ENCODE peak calls at places on chromosome 3, in five cellular contexts. One of them, this sample, is unnamed.

GRCh38 chr3:17491601-17492000 is 250.8 kb downstream of the TBC1D5 start:
- DNase-seq in heart right ventricle: no peak
- DNase-seq in pancreas: no peak
- DNase-seq in endothelial cell of umbilical vein: peak
- DNase-seq in right cardiac atrium: no peak
- DNase-seq in this sample: no peak

GRCh38 chr3:63976166-63976861 is 47.0 kb downstream of the PSMD6 start:
- DNase-seq in heart right ventricle: no peak
- DNase-seq in pancreas: no peak
- DNase-seq in endothelial cell of umbilical vein: no peak
- DNase-seq in right cardiac atrium: no peak
- DNase-seq in this sample: no peak

GRCh38 chr3:30689202-30689641 is 82.8 kb downstream of the TGFBR2 start:
- DNase-seq in heart right ventricle: no peak
- DNase-seq in pancreas: peak
- DNase-seq in endothelial cell of umbilical vein: peak
- DNase-seq in right cardiac atrium: peak
- DNase-seq in this sample: no peak

GRCh38 chr3:37974121-37974927 is 16.3 kb upstream of the VILL start:
- DNase-seq in heart right ventricle: peak
- DNase-seq in pancreas: peak
- DNase-seq in endothelial cell of umbilical vein: peak
- DNase-seq in right cardiac atrium: peak
- DNase-seq in this sample: peak

GRCh38 chr3:194134231-194134756 is 1.7 kb upstream of the HES1 start:
- DNase-seq in heart right ventricle: no peak
- DNase-seq in pancreas: no peak
- DNase-seq in endothelial cell of umbilical vein: no peak
- DNase-seq in right cardiac atrium: peak
- DNase-seq in this sample: no peak

GRCh38 chr3:190517696-190518095 is 3.8 kb downstream of the IL1RAP start:
- DNase-seq in heart right ventricle: no peak
- DNase-seq in pancreas: no peak
- DNase-seq in endothelial cell of umbilical vein: no peak
- DNase-seq in right cardiac atrium: no peak
- DNase-seq in this sample: no peak

GRCh38 chr3:31448035-31448881 is 84.5 kb upstream of the STT3B start:
- DNase-seq in heart right ventricle: no peak
- DNase-seq in pancreas: no peak
- DNase-seq in endothelial cell of umbilical vein: peak
- DNase-seq in right cardiac atrium: no peak
- DNase-seq in this sample: no peak

GRCh38 chr3:122305818-122306621 is 19.0 kb upstream of the CSTA start:
- DNase-seq in heart right ventricle: no peak
- DNase-seq in pancreas: peak
- DNase-seq in endothelial cell of umbilical vein: no peak
- DNase-seq in right cardiac atrium: no peak
- DNase-seq in this sample: no peak

GRCh38 chr3:41288785-41289184 is 89.5 kb downstream of the CTNNB1 start:
- DNase-seq in heart right ventricle: no peak
- DNase-seq in pancreas: no peak
- DNase-seq in endothelial cell of umbilical vein: no peak
- DNase-seq in right cardiac atrium: no peak
- DNase-seq in this sample: no peak

GRCh38 chr3:146454796-146455195 is 14.6 kb downstream of the PLSCR2 start:
- DNase-seq in heart right ventricle: no peak
- DNase-seq in pancreas: no peak
- DNase-seq in endothelial cell of umbilical vein: no peak
- DNase-seq in right cardiac atrium: no peak
- DNase-seq in this sample: no peak

DNA sequence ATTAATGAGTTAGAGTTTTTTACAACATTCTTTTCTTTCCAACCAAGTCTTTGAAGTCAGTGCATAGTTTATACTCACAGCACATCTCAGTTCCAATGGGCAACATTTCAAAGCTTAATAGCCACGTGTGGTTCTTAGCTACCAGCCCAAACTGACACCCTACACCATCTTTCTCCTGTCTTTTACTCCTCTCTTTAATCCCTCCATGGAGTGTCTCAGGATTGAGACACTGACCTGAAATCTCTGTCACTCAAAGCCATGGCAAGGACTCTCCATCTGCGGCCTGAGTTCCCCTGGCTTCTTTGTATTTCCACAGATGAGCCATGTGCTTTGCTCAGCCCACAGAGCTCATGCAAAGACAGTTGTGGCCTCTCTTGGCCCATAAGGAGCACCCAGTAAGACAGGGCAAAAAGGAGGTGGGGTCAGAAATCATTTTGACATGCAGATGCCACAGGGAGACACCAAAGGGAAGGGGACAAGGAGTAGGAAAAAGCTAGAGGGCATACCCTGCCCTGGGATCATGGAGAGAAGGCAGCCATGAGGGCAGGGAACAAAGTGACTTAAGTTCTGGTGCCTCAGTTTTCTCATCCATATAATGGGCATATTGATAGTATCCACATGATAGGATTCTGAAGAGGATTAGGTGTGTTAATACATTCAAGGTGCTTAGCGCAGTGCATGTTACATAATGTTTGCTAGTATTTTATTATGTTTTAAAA is 493.6 kb upstream of the PROK2 start:
- DNase-seq in heart right ventricle: no peak
- DNase-seq in pancreas: no peak
- DNase-seq in endothelial cell of umbilical vein: no peak
- DNase-seq in right cardiac atrium: no peak
- DNase-seq in this sample: no peak
- H3K27ac ChIP-seq in heart right ventricle: no peak
- H3K27ac ChIP-seq in pancreas: no peak
- H3K27ac ChIP-seq in endothelial cell of umbilical vein: no peak
- H3K27ac ChIP-seq in right cardiac atrium: no peak
- H3K27ac ChIP-seq in this sample: no peak

DNA sequence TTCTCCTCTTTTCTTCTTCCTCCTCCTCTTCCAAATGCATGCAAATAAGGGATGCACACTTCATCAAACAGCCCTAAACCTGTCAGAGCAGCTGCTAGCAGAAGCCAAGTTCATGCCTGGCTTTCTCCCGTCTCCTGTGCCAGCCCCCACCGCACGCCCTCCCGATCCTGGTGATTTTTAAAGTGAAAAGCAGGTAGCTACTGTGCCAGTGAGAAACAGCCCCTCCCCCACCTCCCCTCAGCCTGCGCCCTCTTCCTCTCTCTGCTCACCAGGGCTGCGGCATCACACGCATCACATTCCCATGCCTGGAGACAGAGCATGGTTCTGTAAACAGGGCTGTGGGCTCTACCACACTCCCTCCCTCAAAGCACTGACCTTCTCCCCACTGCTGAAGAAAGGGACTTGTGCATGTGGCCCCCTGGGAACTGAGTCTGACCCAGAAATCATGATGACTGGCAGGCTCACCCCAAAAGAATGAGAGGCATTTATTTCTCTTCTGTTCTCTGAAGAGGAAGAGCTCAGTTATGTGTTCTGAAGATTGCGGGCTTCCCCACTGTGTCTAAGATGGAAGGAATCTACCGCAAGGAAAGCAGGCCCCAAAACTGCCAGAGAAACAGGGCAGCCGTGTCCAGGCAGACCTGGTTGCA is 14.6 kb upstream of the SLC6A1 start:
- DNase-seq in heart right ventricle: no peak
- DNase-seq in pancreas: no peak
- DNase-seq in endothelial cell of umbilical vein: no peak
- DNase-seq in right cardiac atrium: no peak
- DNase-seq in this sample: peak
- H3K27ac ChIP-seq in heart right ventricle: no peak
- H3K27ac ChIP-seq in pancreas: no peak
- H3K27ac ChIP-seq in endothelial cell of umbilical vein: no peak
- H3K27ac ChIP-seq in right cardiac atrium: no peak
- H3K27ac ChIP-seq in this sample: peak

GRCh38 chr3:196778755-196779154 is 39.1 kb downstream of the PAK2 start:
- DNase-seq in heart right ventricle: no peak
- DNase-seq in pancreas: no peak
- DNase-seq in endothelial cell of umbilical vein: peak
- DNase-seq in right cardiac atrium: no peak
- DNase-seq in this sample: no peak
- H3K27ac ChIP-seq in heart right ventricle: no peak
- H3K27ac ChIP-seq in pancreas: no peak
- H3K27ac ChIP-seq in endothelial cell of umbilical vein: no peak
- H3K27ac ChIP-seq in right cardiac atrium: no peak
- H3K27ac ChIP-seq in this sample: no peak

DNA sequence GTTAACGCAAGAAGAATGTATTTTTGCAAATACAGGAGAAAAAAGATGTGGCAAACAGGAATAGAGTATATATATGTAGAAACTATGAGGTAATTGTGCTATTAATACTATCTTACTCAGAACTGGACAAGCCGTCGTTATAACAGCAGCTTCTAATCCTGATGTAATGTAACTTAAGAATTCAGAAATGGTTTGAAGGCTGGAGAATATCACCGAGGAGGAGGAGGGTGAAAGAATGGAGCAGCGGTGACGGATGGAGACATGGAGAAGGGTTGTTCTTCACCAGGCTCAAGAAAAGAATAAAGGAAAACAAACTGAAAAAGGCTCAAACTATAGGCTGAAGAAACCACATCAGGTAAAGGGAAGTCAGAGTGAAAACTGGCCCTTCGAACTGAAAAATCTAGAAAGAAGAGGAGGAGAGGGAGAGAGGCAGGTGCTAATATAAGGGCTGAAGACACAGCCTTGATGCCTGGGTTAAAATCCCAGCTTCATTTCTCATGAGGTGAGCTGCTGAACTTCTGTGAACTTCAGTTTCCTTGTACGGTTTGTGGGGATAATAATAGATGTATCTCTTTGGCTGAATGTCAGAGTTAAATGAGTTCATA is 44.0 kb downstream of the GOLIM4 start:
- DNase-seq in heart right ventricle: no peak
- DNase-seq in pancreas: no peak
- DNase-seq in endothelial cell of umbilical vein: no peak
- DNase-seq in right cardiac atrium: no peak
- DNase-seq in this sample: no peak
- H3K27ac ChIP-seq in heart right ventricle: peak
- H3K27ac ChIP-seq in pancreas: no peak
- H3K27ac ChIP-seq in endothelial cell of umbilical vein: no peak
- H3K27ac ChIP-seq in right cardiac atrium: peak
- H3K27ac ChIP-seq in this sample: no peak

DNA sequence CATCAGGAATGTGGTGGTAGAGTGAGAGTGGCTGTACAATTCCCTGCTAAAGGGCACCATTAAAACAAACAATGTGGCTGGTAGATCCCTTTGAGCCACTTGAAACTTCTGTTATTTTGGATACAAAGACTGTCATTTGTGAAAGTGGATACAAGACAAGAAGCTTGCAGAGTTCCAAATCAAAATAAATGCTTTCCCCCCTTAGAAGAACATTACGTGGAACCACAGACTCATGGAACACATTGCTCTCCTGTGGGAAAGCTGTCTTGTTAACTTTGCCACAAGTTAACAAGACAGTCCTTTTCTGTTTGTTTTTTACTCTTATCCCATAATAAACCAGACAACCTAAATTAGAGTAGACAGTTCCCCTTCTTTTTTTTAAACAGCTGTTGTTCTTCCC is 255.4 kb upstream of the UBE2E2 start:
- DNase-seq in heart right ventricle: no peak
- DNase-seq in pancreas: no peak
- DNase-seq in endothelial cell of umbilical vein: no peak
- DNase-seq in right cardiac atrium: no peak
- DNase-seq in this sample: no peak
- H3K27ac ChIP-seq in heart right ventricle: no peak
- H3K27ac ChIP-seq in pancreas: no peak
- H3K27ac ChIP-seq in endothelial cell of umbilical vein: no peak
- H3K27ac ChIP-seq in right cardiac atrium: no peak
- H3K27ac ChIP-seq in this sample: no peak

GRCh38 chr3:58052373-58053273 is 44.4 kb downstream of the FLNB start:
- DNase-seq in heart right ventricle: peak
- DNase-seq in pancreas: peak
- DNase-seq in endothelial cell of umbilical vein: peak
- DNase-seq in right cardiac atrium: peak
- DNase-seq in this sample: peak
- H3K27ac ChIP-seq in heart right ventricle: peak
- H3K27ac ChIP-seq in pancreas: peak
- H3K27ac ChIP-seq in endothelial cell of umbilical vein: peak
- H3K27ac ChIP-seq in right cardiac atrium: peak
- H3K27ac ChIP-seq in this sample: no peak

GRCh38 chr3:72247645-72248388 is 462.9 kb upstream of the PROK2 start:
- DNase-seq in heart right ventricle: no peak
- DNase-seq in pancreas: no peak
- DNase-seq in endothelial cell of umbilical vein: no peak
- DNase-seq in right cardiac atrium: no peak
- DNase-seq in this sample: peak
- H3K27ac ChIP-seq in heart right ventricle: no peak
- H3K27ac ChIP-seq in pancreas: no peak
- H3K27ac ChIP-seq in endothelial cell of umbilical vein: no peak
- H3K27ac ChIP-seq in right cardiac atrium: no peak
- H3K27ac ChIP-seq in this sample: peak

GRCh38 chr3:66490214-66490613 is 10.6 kb downstream of the LRIG1 start:
- DNase-seq in heart right ventricle: no peak
- DNase-seq in pancreas: no peak
- DNase-seq in endothelial cell of umbilical vein: peak
- DNase-seq in right cardiac atrium: no peak
- DNase-seq in this sample: no peak
- H3K27ac ChIP-seq in heart right ventricle: peak
- H3K27ac ChIP-seq in pancreas: peak
- H3K27ac ChIP-seq in endothelial cell of umbilical vein: no peak
- H3K27ac ChIP-seq in right cardiac atrium: no peak
- H3K27ac ChIP-seq in this sample: no peak

GRCh38 chr3:127166501-127167065 is 26.3 kb upstream of the PRR23E start:
- DNase-seq in heart right ventricle: no peak
- DNase-seq in pancreas: no peak
- DNase-seq in endothelial cell of umbilical vein: no peak
- DNase-seq in right cardiac atrium: no peak
- DNase-seq in this sample: no peak

GRCh38 chr3:127171320-127171719 is 21.6 kb upstream of the PRR23E start:
- DNase-seq in heart right ventricle: no peak
- DNase-seq in pancreas: no peak
- DNase-seq in endothelial cell of umbilical vein: no peak
- DNase-seq in right cardiac atrium: no peak
- DNase-seq in this sample: no peak

GRCh38 chr3:127170794-127171193 is 22.1 kb upstream of the PRR23E start:
- DNase-seq in heart right ventricle: no peak
- DNase-seq in pancreas: no peak
- DNase-seq in endothelial cell of umbilical vein: no peak
- DNase-seq in right cardiac atrium: no peak
- DNase-seq in this sample: no peak

GRCh38 chr3:127167315-127168043 is 25.5 kb upstream of the PRR23E start:
- DNase-seq in heart right ventricle: no peak
- DNase-seq in pancreas: no peak
- DNase-seq in endothelial cell of umbilical vein: no peak
- DNase-seq in right cardiac atrium: no peak
- DNase-seq in this sample: no peak

DNA sequence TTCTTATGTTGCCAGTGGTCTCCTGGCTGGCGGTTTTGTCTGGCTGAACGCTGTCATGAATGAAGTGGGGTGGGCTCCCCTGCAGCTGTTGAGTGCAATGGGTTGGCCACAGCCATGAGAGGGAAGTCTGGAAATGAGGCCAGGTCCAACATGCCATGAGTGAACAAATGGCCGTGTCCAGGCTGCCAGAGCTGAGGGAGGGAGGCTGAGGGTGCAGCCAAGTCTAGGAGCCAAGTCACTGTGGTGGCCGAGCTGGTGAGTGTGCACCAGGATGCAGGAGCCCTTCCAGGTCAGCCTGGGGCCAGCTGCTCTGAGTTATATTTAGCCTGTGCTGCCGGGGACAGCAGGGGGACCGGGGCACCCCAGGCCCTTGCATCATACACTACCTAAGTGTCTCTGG is 24.7 kb upstream of the PRR23E start:
- DNase-seq in heart right ventricle: peak
- DNase-seq in pancreas: no peak
- DNase-seq in endothelial cell of umbilical vein: no peak
- DNase-seq in right cardiac atrium: no peak
- DNase-seq in this sample: no peak
- H3K27ac ChIP-seq in heart right ventricle: no peak
- H3K27ac ChIP-seq in pancreas: no peak
- H3K27ac ChIP-seq in endothelial cell of umbilical vein: no peak
- H3K27ac ChIP-seq in right cardiac atrium: no peak
- H3K27ac ChIP-seq in this sample: no peak